ENCODE peak calls at places on chromosomes 13 and 19, in five cellular contexts. W is pancreas, M is ovary, D is psoas muscle, I is heart right ventricle. C is an unnamed sample.

GRCh38 chr19:2416321-2417097 is 10.9 kb downstream of the TIMM13 start:
- DNase-seq in W (no peak), M (no peak), D (no peak), I (no peak), C (no peak)

GRCh38 chr19:49593233-49594113 is 2.5 kb downstream of the PRR12 start:
- DNase-seq in W (peak; percentile 93), M (peak; percentile 94), D (peak; percentile 97), I (peak; percentile 95), C (peak; percentile 76)

GRCh38 chr13:91946498-91947070 is 548.2 kb downstream of the GPC5 start:
- DNase-seq in W (no peak), M (no peak), D (no peak), I (no peak), C (no peak)

GRCh38 chr19:53019684-53020083 is 6.0 kb downstream of the ERVV-1 start:
- DNase-seq in W (no peak), M (no peak), D (no peak), I (no peak), C (no peak)

GRCh38 chr19:10998045-10998533 is 37.3 kb downstream of the SMARCA4 start:
- DNase-seq in W (no peak), M (no peak), D (peak; percentile 64), I (no peak), C (no peak)

GRCh38 chr13:91722267-91722884 is 324.0 kb downstream of the GPC5 start:
- DNase-seq in W (no peak), M (no peak), D (no peak), I (no peak), C (no peak)

GRCh38 chr13:112712451-112712881 is 22.6 kb downstream of the ATP11A start:
- DNase-seq in W (no peak), M (peak; percentile 53), D (peak; percentile 47), I (no peak), C (no peak)

GRCh38 chr19:8115805-8116396 is 33.5 kb downstream of the FBN3 start:
- DNase-seq in W (no peak), M (no peak), D (no peak), I (no peak), C (no peak)

GRCh38 chr19:15759962-15760565 is 22.3 kb downstream of the OR10H3 start:
- DNase-seq in W (no peak), M (no peak), D (no peak), I (no peak), C (no peak)

GRCh38 chr13:106481919-106482318 is 53.5 kb downstream of the EFNB2 start:
- DNase-seq in W (no peak), M (no peak), D (no peak), I (no peak), C (no peak)

GRCh38 chr19:4375620-4376228 is 24.6 kb downstream of the SH3GL1 start:
- DNase-seq in W (no peak), M (no peak), D (no peak), I (no peak), C (no peak)

GRCh38 chr13:101049166-101049850 is 367.0 kb downstream of the NALCN start:
- DNase-seq in W (no peak), M (no peak), D (no peak), I (no peak), C (no peak)

GRCh38 chr19:10352764-10353671 is 13.6 kb upstream of the ICAM3 start:
- DNase-seq in W (no peak), M (peak; percentile 93), D (peak; percentile 88), I (peak; percentile 89), C (no peak)

GRCh38 chr13:64723735-64724134 is 2506.4 kb downstream of the PCDH9 start:
- DNase-seq in W (no peak), M (no peak), D (no peak), I (no peak), C (no peak)

GRCh38 chr19:15532779-15533521 is 24.6 kb downstream of the CYP4F22 start:
- DNase-seq in W (no peak), M (no peak), D (no peak), I (no peak), C (no peak)

GRCh38 chr19:615619-616018 is 17.7 kb downstream of the POLRMT start:
- DNase-seq in W (no peak), M (no peak), D (no peak), I (no peak), C (no peak)
- H3K4me3 ChIP-seq in W (no peak overlapping the region), M (no peak overlapping the region), D (no peak overlapping the region), I (no peak overlapping the region), C (no peak overlapping the region)

GRCh38 chr19:38653028-38653571 is 5.7 kb downstream of the ACTN4 start:
- DNase-seq in W (no peak), M (no peak), D (no peak), I (no peak), C (no peak)
- TF ChIP-seq CTCF in W (no peak), M (no peak), D (no peak), I (no peak), C (no peak)

GRCh38 chr19:35206379-35206778 is 22.2 kb downstream of the FAM187B start:
- DNase-seq in W (no peak), M (no peak), D (no peak), I (no peak), C (no peak)

GRCh38 chr19:35204799-35205732 is 23.5 kb downstream of the FAM187B start:
- DNase-seq in W (no peak), M (no peak), D (no peak), I (peak; percentile 33), C (no peak)

GRCh38 chr19:35206855-35207254 is 21.7 kb downstream of the FAM187B start:
- DNase-seq in W (no peak), M (no peak), D (no peak), I (no peak), C (no peak)

GRCh38 chr19:35207391-35207871 is 21.1 kb downstream of the FAM187B start:
- DNase-seq in W (no peak), M (no peak), D (no peak), I (no peak), C (no peak)

DNA sequence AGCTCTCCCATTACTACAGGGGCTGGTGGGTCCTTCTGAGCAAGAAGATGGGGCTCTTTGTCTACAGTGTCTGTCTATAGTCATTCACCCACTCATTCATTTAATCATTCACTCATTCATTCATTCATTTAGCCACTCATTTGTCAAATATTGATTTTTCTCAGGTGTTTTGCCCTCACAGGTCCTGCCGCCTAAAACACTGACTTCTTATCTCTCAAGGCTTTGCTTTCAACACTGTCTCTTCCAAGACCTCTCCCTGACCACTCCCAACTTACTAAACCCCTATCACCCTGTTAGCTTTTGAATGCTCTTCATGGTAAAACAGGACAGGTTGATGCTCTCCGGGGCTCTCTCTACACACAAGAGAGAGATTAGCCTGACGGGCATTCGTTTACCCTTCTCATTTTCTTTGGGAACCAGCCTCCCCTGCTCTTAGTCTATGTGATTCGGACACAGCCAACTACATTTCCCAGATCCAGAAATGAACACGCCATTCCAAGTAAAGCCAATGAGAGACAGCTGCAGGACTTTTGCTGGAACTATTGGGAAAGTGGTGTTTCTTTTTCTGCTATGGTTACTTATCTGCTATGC is 22.7 kb downstream of the FAM187B start:
- DNase-seq in W (no peak), M (no peak), D (no peak), I (no peak), C (no peak)
- H3K4me3 ChIP-seq in W (no peak overlapping the region), M (no peak overlapping the region), D (no peak overlapping the region), I (no peak overlapping the region), C (no peak overlapping the region)

GRCh38 chr13:110254151-110254679 is 52.7 kb downstream of the COL4A1 start:
- DNase-seq in W (no peak), M (no peak), D (no peak), I (peak; percentile 3), C (no peak)
- TF ChIP-seq CTCF in W (no peak), M (no peak), D (no peak), I (no peak), C (no peak)

GRCh38 chr19:6586726-6587092 is 4.2 kb downstream of the CD70 start:
- DNase-seq in W (no peak), M (no peak), D (no peak), I (no peak), C (no peak)
- H3K4me3 ChIP-seq in W (no peak overlapping the region), M (no peak overlapping the region), D (no peak overlapping the region), I (no peak overlapping the region), C (peak overlapping the region; percentile 16)

DNA sequence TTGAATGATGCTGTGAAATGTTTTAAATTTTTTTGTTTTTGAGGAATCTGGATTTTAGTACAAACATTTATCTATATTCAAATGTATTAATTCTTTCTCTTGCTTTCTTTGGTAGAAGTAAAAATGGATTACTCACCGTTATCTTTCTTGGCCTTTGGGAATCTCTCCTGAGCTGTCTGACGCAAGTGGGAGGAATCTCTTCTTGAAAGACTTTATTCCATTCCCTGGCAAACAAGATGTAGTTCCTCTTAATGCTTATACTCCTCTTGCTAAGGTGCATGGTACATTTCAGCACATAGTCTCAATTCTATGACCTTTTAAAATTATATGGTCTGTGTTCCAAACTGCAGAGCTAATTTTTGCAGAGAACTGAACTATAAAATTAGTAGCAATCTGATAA is 246.2 kb upstream of the SLC10A2 start:
- DNase-seq in W (no peak), M (no peak), D (no peak), I (no peak), C (no peak)
- TF ChIP-seq CTCF in W (no peak), M (no peak), D (no peak), I (no peak), C (no peak)

DNA sequence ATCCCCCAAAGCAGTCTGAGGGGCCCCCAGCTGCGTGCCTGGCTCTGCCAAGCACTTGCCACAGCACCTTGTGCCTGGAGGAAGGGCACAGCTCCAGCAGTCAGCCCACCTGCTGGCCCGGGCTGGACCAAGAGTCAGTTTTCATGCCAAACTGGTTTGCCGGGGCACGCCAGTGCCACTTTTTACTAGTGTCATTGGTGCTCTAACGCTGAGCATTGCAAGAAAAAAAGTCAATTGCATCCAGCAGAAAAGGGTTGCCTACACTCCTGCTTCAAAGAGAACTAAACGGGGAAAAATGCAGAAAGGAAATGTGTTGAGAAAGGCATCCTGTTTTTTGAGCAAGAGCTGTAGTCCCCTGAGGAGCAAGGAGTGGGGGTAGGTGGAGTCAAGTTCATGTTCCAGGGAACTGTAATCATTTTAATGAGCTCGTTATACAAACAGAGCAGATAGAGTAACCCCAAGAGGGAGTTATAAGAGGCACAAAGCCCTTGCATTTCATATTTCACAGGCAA is 68.4 kb downstream of the F2RL3 start:
- DNase-seq in W (no peak), M (no peak), D (no peak), I (no peak), C (peak; percentile 54)
- H3K4me3 ChIP-seq in W (no peak overlapping the region), M (no peak overlapping the region), D (no peak overlapping the region), I (no peak overlapping the region), C (peak overlapping the region; percentile 28)

GRCh38 chr13:23959231-23959862 is 62.0 kb upstream of the C1QTNF9B start:
- DNase-seq in W (no peak), M (no peak), D (no peak), I (no peak), C (no peak)

GRCh38 chr13:23963184-23963931 is 66.1 kb upstream of the C1QTNF9B start:
- DNase-seq in W (no peak), M (no peak), D (no peak), I (no peak), C (no peak)

GRCh38 chr13:23963947-23964346 is 66.6 kb upstream of the C1QTNF9B start:
- DNase-seq in W (no peak), M (no peak), D (no peak), I (no peak), C (no peak)

GRCh38 chr13:23956106-23956505 is 58.8 kb upstream of the C1QTNF9B start:
- DNase-seq in W (no peak), M (no peak), D (no peak), I (no peak), C (no peak)

GRCh38 chr13:23960566-23961156 is 63.4 kb upstream of the C1QTNF9B start:
- DNase-seq in W (no peak), M (no peak), D (no peak), I (no peak), C (peak; percentile 21)
- TF ChIP-seq CTCF in W (peak; percentile 55), M (peak; percentile 26), D (peak; percentile 48), I (peak; percentile 57), C (peak; percentile 58)

C was measured in LNCaP clone FGC.